ENCODE peak calls at places on chromosome 14, in ten cellular contexts. K is heart left ventricle, W is GM12878, L is fibroblast of lung, V is heart right ventricle, C is IMR-90, I is GM12864, T is HCT116, G is brain microvascular endothelial cell, N is adipocyte. H is an unnamed sample.

GRCh38 chr14:101709533-101709881 is 52.0 kb upstream of the PPP2R5C start:
- DNase-seq in C (no peak), I (no peak), V (no peak), G (no peak), K (no peak), W (no peak), N (no peak), T (no peak), L (no peak), H (no peak)

GRCh38 chr14:22177870-22178269 is 411.2 kb downstream of the DAD1 start:
- DNase-seq in N (no peak), V (no peak), K (no peak), I (no peak), C (peak), L (peak), W (no peak), G (peak), T (no peak), H (no peak)

GRCh38 chr14:84228702-84229101 is 1301.2 kb upstream of the FLRT2 start:
- DNase-seq in V (no peak), K (no peak), W (no peak), C (peak), I (no peak), G (no peak), T (no peak), N (no peak), L (no peak), H (no peak)

GRCh38 chr14:68884031-68885030 is 91.5 kb upstream of the ZFP36L1 start:
- DNase-seq in K (peak), T (peak), I (no peak), W (no peak), G (peak), C (peak), L (peak), N (peak), V (peak), H (peak)

GRCh38 chr14:36723551-36723950 is 61.9 kb downstream of the PAX9 start:
- DNase-seq in T (no peak), G (no peak), L (no peak), W (no peak), I (no peak), V (no peak), K (no peak), N (no peak), C (no peak), H (no peak)

GRCh38 chr14:71021347-71022014 is 114.2 kb downstream of the PCNX1 start:
- DNase-seq in V (no peak), W (no peak), G (no peak), K (no peak), I (no peak), C (peak), T (peak), N (peak), L (peak), H (peak)

GRCh38 chr14:64113279-64113678 is 180.9 kb downstream of the ESR2 start:
- DNase-seq in N (no peak), K (no peak), T (no peak), L (no peak), G (no peak), W (no peak), I (no peak), C (no peak), V (no peak), H (no peak)

GRCh38 chr14:65035049-65035448 is 48.4 kb downstream of the FNTB start:
- DNase-seq in G (no peak), N (no peak), T (no peak), W (no peak), K (peak), V (peak), C (no peak), I (no peak), L (no peak), H (no peak)

GRCh38 chr14:53325176-53325806 is 172.2 kb upstream of the DDHD1 start:
- DNase-seq in W (no peak), I (no peak), N (peak), C (peak), G (no peak), V (no peak), K (no peak), L (no peak), T (no peak), H (no peak)

GRCh38 chr14:21781543-21781942 is 107.9 kb upstream of the OR4E1 start:
- DNase-seq in T (no peak), L (no peak), G (no peak), I (no peak), K (no peak), V (no peak), N (no peak), C (no peak), W (no peak), H (no peak)

GRCh38 chr14:85222344-85222743 is 307.6 kb upstream of the FLRT2 start:
- DNase-seq in K (no peak), C (no peak), V (no peak), L (no peak), I (no peak), G (no peak), N (no peak), W (no peak), T (no peak), H (no peak)

GRCh38 chr14:90453401-90453951 is 56.6 kb downstream of the CALM1 start:
- DNase-seq in G (peak), W (no peak), L (peak), I (no peak), T (no peak), N (no peak), K (peak), C (no peak), V (peak), H (no peak)

GRCh38 chr14:71739273-71739990 is 192.8 kb upstream of the RGS6 start:
- DNase-seq in L (peak), V (peak), T (peak), K (no peak), I (no peak), W (no peak), C (peak), G (no peak), N (no peak), H (no peak)

GRCh38 chr14:71855399-71856036 is 76.7 kb upstream of the RGS6 start:
- DNase-seq in G (peak), T (peak), N (peak), W (peak), C (peak), L (peak), V (peak), I (peak), K (peak), H (peak)

GRCh38 chr14:56661478-56661877 is 81.9 kb downstream of the TMEM260 start:
- DNase-seq in V (no peak), N (no peak), G (no peak), K (no peak), C (no peak), W (no peak), L (no peak), I (no peak), T (no peak), H (no peak)
- H3K4me3 ChIP-seq in V (no peak), N (no peak), G (no peak), K (no peak), C (no peak), W (no peak), L (no peak), I (no peak), T (no peak), H (no peak)

GRCh38 chr14:73758392-73759182 is 44.4 kb upstream of the PNMA1 start:
- DNase-seq in N (peak), G (peak), V (peak), K (peak), L (peak), T (peak), I (no peak), W (no peak), C (peak), H (no peak)

GRCh38 chr14:73757381-73757780 is 43.2 kb upstream of the PNMA1 start:
- DNase-seq in K (no peak), C (no peak), V (no peak), I (no peak), W (no peak), T (no peak), L (no peak), G (no peak), N (no peak), H (no peak)

GRCh38 chr14:73759183-73759713 is 45.1 kb upstream of the PNMA1 start:
- DNase-seq in N (peak), V (peak), K (peak), L (peak), I (no peak), C (peak), T (no peak), W (no peak), G (no peak), H (no peak)

GRCh38 chr14:73759714-73760597 is 45.8 kb upstream of the PNMA1 start:
- DNase-seq in G (peak), L (peak), V (peak), I (peak), N (peak), W (peak), C (peak), T (peak), K (peak), H (peak)

DNA sequence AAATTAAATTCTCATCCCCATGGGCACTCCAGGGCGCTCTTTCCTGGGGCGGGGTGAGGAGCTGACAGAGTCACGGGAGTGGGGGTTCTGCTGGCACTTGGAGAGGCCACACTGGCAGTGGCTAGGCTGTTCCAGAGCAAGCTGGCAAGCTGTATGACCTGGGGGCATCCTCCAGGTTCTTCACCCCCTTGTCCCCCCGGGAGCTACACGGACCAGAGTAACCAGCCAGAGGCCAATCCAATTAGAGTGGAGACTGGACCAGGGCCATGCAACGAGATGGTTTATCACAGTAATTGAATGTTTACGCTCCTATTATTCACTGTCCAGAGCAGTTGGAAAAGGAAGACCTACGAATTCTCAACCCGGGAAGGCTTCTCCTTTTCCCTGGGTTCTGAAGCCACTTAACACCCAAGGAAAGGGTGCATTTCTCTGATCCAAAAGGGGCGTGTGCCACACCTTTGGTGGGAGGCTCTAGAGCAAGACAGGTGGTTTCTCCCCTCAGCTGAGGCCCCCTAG is 43.8 kb upstream of the PNMA1 start:
- DNase-seq in C (no peak), N (peak), W (no peak), V (no peak), G (no peak), L (no peak), T (no peak), K (no peak), I (no peak), H (no peak)
- H3K4me3 ChIP-seq in C (peak), N (peak), W (peak), V (peak), G (peak), L (peak), T (peak), K (peak), I (peak), H (peak)

DNA sequence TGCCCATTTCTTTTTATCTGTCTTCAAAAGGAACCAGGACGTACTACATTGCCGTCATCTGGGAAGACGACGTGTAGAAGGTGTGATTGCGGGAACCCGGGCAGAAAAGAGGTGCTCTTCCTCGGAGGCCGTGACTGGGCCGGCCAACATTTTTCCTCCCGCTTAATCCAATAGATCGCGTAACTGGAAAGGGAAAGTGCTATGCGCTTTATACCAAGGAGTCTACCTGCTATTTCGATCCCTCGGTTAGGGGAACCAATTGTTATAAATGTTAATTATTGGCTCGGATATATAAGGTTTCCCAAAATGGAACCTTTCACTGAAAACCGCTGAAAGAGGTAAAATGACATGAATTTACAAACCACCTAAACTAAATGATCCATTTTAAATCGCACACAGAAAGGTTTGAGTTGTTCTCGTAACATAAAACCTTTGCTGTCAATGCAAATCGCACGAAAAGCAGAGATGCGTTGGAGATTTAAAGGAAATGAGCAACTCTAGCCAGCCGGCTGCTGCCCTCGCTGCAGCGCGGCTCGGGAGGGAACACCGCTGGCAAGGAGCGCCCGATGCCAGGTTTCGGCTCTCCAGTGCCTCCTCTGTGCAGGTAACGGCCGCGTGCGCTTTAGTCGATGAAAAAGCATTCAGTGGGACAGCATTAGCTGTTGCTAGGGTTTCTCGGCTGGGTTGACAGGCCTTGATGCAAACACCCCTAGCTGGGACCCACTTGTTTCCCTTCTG is 2.8 kb upstream of the SIX1 start:
- DNase-seq in V (no peak), W (no peak), K (no peak), N (no peak), C (peak), G (no peak), I (no peak), L (no peak), T (no peak), H (no peak)
- H3K4me3 ChIP-seq in V (no peak), W (no peak), K (no peak), N (no peak), C (no peak), G (peak), I (no peak), L (no peak), T (no peak), H (peak)

GRCh38 chr14:58635041-58635440 is 2.7 kb upstream of the DACT1 start:
- DNase-seq in C (no peak), G (no peak), I (no peak), W (no peak), V (no peak), L (peak), T (no peak), K (no peak), N (no peak), H (no peak)
- H3K4me3 ChIP-seq in C (no peak), G (no peak), I (no peak), W (no peak), V (no peak), L (no peak), T (no peak), K (no peak), N (no peak), H (no peak)

DNA sequence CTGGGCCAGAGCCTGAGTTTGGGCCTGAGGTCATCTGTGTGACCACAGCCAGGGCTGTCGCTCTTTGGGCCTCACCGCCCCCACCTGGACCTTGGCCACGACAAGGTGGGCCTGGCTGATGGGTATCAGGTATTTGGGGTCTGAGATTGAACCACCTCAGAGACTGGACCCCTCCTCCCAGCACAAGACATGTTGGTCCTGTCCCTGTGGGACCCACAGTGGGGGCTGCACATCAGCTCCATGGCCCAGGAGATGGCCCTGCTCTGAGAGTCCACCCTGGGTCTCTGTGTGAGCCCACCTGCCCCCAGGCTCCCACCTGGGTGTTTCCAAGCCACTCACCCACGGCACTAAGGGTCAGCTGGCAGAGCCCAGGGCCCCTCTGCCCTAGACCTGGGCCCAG is 20.6 kb downstream of the BEGAIN start:
- DNase-seq in N (no peak), G (no peak), T (no peak), K (no peak), W (no peak), V (no peak), L (no peak), C (no peak), I (no peak), H (no peak)
- H3K4me3 ChIP-seq in N (no peak), G (no peak), T (no peak), K (peak), W (no peak), V (peak), L (no peak), C (no peak), I (no peak), H (no peak)

GRCh38 chr14:24187538-24187915 is 1.1 kb downstream of the IPO4 start:
- DNase-seq in G (no peak), C (no peak), W (no peak), K (no peak), L (no peak), V (no peak), I (no peak), N (no peak), T (no peak), H (no peak)
- H3K4me3 ChIP-seq in G (peak), C (no peak), W (peak), K (peak), L (peak), V (peak), I (peak), N (peak), T (peak), H (peak)

DNA sequence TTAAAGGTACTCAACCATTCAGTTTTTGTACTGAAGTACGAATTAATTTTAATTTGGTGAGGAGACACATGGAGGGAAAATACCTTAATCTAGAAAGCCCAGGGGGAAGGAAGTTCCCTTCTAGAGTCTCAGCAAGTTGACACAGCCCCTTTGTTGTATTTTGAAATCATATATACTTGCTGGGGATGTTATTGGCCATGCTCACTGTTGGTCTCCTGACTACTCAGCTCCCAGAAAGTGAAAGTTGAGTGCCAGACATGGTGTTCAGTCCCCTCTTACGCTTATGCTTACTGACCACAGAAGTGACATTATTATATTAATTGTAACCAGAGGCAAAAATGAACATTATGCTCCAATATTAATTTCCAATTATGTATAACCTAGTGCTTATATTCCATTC is 28.1 kb downstream of the ARF6 start:
- DNase-seq in I (no peak), T (no peak), L (no peak), K (no peak), W (no peak), G (no peak), V (no peak), N (no peak), C (no peak), H (no peak)
- H3K4me3 ChIP-seq in I (no peak), T (no peak), L (no peak), K (no peak), W (no peak), G (no peak), V (no peak), N (no peak), C (no peak), H (no peak)

GRCh38 chr14:79278286-79278797 is 933.0 kb downstream of the DIO2 start:
- DNase-seq in V (no peak), G (no peak), W (no peak), T (no peak), L (no peak), K (no peak), C (no peak), I (no peak), N (no peak), H (no peak)

GRCh38 chr14:79281244-79282199 is 929.8 kb downstream of the DIO2 start:
- DNase-seq in W (no peak), K (no peak), I (no peak), T (no peak), C (no peak), N (no peak), V (no peak), L (peak), G (no peak), H (no peak)

GRCh38 chr14:79278798-79279644 is 932.3 kb downstream of the DIO2 start:
- DNase-seq in T (no peak), V (peak), L (peak), C (peak), W (no peak), K (peak), N (peak), G (peak), I (no peak), H (peak)

GRCh38 chr14:79280400-79280670 is 931.0 kb downstream of the DIO2 start:
- DNase-seq in G (no peak), W (no peak), L (no peak), K (no peak), I (no peak), N (no peak), V (no peak), T (no peak), C (no peak), H (no peak)

DNA sequence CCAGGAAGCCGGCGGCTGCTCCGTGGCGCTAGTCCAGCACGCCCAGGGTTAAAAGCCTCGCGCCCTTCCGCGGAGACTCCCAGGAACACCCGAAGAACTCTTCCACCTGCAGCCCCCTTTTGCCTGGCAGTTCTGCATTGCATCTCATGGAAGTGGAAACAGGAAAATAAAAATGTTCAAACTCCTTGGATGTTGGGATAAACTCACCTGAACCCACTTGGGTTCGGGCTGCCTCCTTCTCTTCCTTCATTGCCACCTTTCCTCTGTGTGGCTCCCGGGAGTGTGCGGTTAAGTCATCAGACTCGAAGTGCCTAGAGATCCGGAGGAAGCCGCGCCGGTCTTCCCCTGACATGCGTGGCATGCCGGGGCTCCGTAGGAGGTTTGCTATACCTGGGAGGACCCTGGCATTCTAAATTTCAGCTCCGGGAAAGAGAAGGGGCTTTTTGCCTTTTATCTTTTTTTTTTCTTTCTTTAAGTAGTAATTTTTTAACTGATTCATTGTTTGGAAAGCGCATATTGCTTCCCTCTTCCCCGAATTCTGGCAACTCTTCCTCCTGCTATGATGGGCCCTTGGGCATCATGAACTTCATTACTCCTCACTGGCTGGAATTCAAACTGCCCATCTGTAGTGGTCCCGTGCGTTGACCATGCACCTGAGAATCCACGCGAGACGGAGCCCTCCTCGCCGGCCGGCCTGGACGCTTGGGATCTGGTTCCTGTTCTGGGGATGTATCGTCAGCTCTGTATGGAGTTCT is 931.5 kb downstream of the DIO2 start:
- DNase-seq in N (peak), I (no peak), G (peak), C (peak), L (peak), K (no peak), W (no peak), V (no peak), T (no peak), H (no peak)
- H3K4me3 ChIP-seq in N (peak), I (no peak), G (peak), C (peak), L (peak), K (peak), W (no peak), V (peak), T (no peak), H (peak)

GRCh38 chr14:92362781-92363235 is 39.8 kb downstream of the SLC24A4 start:
- DNase-seq in K (no peak), V (no peak), T (no peak), C (peak), N (no peak), I (no peak), G (peak), W (no peak), L (peak), H (no peak)

GRCh38 chr14:92366237-92366636 is 43.3 kb downstream of the SLC24A4 start:
- DNase-seq in I (no peak), K (no peak), V (no peak), T (no peak), L (no peak), N (no peak), W (no peak), C (no peak), G (no peak), H (no peak)

GRCh38 chr14:92356677-92357076 is 33.7 kb downstream of the SLC24A4 start:
- DNase-seq in K (no peak), V (no peak), I (no peak), W (no peak), L (no peak), G (no peak), T (no peak), N (no peak), C (no peak), H (no peak)

GRCh38 chr14:92360666-92361370 is 37.9 kb downstream of the SLC24A4 start:
- DNase-seq in N (no peak), W (no peak), T (no peak), I (no peak), L (no peak), G (no peak), C (no peak), K (no peak), V (no peak), H (no peak)
- H3K4me3 ChIP-seq in N (no peak), W (no peak), T (no peak), I (no peak), L (no peak), G (no peak), C (no peak), K (no peak), V (no peak), H (no peak)